ENCODE peak calls at places on chromosomes 3 and 15, in ten cellular contexts. O, E, X, Z, R, B, H, C, Y and S are unnamed samples.

GRCh38 chr3:46675426-46675825 is 18.1 kb downstream of the ALS2CL start:
- DNase-seq in C (no peak), H (no peak), R (no peak), Y (no peak), O (no peak), E (peak), Z (no peak), B (no peak), X (no peak), S (no peak)

GRCh38 chr15:74422370-74422722 is 11.4 kb downstream of the SEMA7A start:
- DNase-seq in X (no peak), O (no peak), C (no peak), H (no peak), Z (no peak), E (no peak), R (no peak), B (no peak), Y (no peak), S (no peak)

GRCh38 chr3:150114873-150115570 is 144.3 kb upstream of the PFN2 start:
- DNase-seq in Z (no peak), E (no peak), H (no peak), O (peak), R (no peak), Y (no peak), B (peak), X (peak), C (no peak), S (no peak)

GRCh38 chr15:70447511-70447910 is 315.8 kb downstream of the UACA start:
- DNase-seq in H (no peak), Z (no peak), O (no peak), B (no peak), C (no peak), X (no peak), E (no peak), R (no peak), Y (no peak), S (no peak)

GRCh38 chr3:27310693-27311092 is 58.5 kb downstream of the NEK10 start:
- DNase-seq in Z (no peak), O (peak), C (no peak), B (no peak), E (no peak), X (no peak), H (no peak), R (no peak), Y (no peak), S (no peak)

GRCh38 chr3:14976317-14976716 is 28.9 kb downstream of the NR2C2 start:
- DNase-seq in C (no peak), E (no peak), R (no peak), Z (no peak), Y (peak), X (no peak), B (no peak), O (no peak), H (no peak), S (no peak)

GRCh38 chr3:18080198-18080689 is 337.8 kb upstream of the TBC1D5 start:
- DNase-seq in H (no peak), O (peak), R (no peak), Y (no peak), E (no peak), B (peak), Z (no peak), C (no peak), X (no peak), S (peak)

GRCh38 chr3:52281980-52282801 is 3.7 kb upstream of the WDR82 start:
- DNase-seq in R (no peak), Y (no peak), O (peak), B (no peak), E (no peak), H (no peak), X (no peak), C (peak), Z (no peak), S (no peak)

GRCh38 chr15:90762109-90762508 is 45.0 kb downstream of the BLM start:
- DNase-seq in R (no peak), H (peak), O (no peak), B (peak), E (no peak), C (no peak), Z (peak), Y (no peak), X (no peak), S (no peak)

GRCh38 chr3:77915341-77915740 is 875.4 kb downstream of the ROBO2 start:
- DNase-seq in B (no peak), Y (no peak), X (no peak), Z (no peak), H (no peak), E (no peak), C (no peak), R (no peak), O (no peak), S (no peak)

GRCh38 chr3:97131476-97131875 is 317.1 kb downstream of the EPHA6 start:
- DNase-seq in Y (no peak), E (no peak), X (no peak), C (no peak), Z (no peak), O (no peak), B (no peak), H (no peak), R (no peak), S (peak)

GRCh38 chr3:76657909-76658308 is 382.0 kb upstream of the ROBO2 start:
- DNase-seq in H (no peak), B (no peak), C (no peak), O (no peak), Y (no peak), R (no peak), X (no peak), E (no peak), Z (no peak), S (no peak)

GRCh38 chr3:154089416-154090115 is 31.6 kb upstream of the ARHGEF26 start:
- DNase-seq in Z (no peak), X (no peak), Y (no peak), B (no peak), C (no peak), O (no peak), E (no peak), R (no peak), H (no peak), S (peak)

GRCh38 chr3:70832035-70832795 is 519.8 kb upstream of the MDFIC2 start:
- DNase-seq in O (peak), C (no peak), Z (no peak), E (no peak), X (no peak), B (peak), H (no peak), R (no peak), Y (peak), S (no peak)

GRCh38 chr3:9248232-9249191 is 934 bp downstream of the SRGAP3 start:
- DNase-seq in X (peak), Y (no peak), O (no peak), E (peak), C (no peak), B (no peak), H (no peak), Z (peak), R (no peak), S (peak)

GRCh38 chr3:15327941-15328340 is 4.4 kb downstream of the SH3BP5 start:
- DNase-seq in Y (peak), H (no peak), X (no peak), C (peak), O (peak), R (no peak), E (no peak), Z (peak), B (peak), S (no peak)

GRCh38 chr15:64693134-64693533 is 82.3 kb downstream of the RBPMS2 start:
- DNase-seq in H (peak), X (no peak), C (no peak), B (peak), O (peak), Z (peak), Y (no peak), E (no peak), R (no peak), S (no peak)

GRCh38 chr15:93058128-93058527 is 30.9 kb downstream of the RGMA start:
- DNase-seq in O (no peak), B (no peak), E (no peak), Z (no peak), X (no peak), C (no peak), H (no peak), Y (no peak), R (no peak), S (no peak)

GRCh38 chr15:70212288-70212962 is 114.7 kb upstream of the TLE3 start:
- DNase-seq in Z (no peak), X (no peak), R (no peak), Y (no peak), B (no peak), E (no peak), H (no peak), C (no peak), O (no peak), S (no peak)

GRCh38 chr3:105747056-105747455 is 121.8 kb downstream of the CBLB start:
- DNase-seq in X (no peak), Z (no peak), E (no peak), R (no peak), C (no peak), O (peak), H (no peak), B (peak), Y (peak), S (no peak)

GRCh38 chr3:73734376-73734775 is 109.6 kb upstream of the PDZRN3 start:
- DNase-seq in Z (no peak), H (no peak), X (no peak), R (no peak), Y (no peak), B (no peak), O (no peak), E (no peak), C (no peak), S (no peak)

GRCh38 chr3:187012609-187013051 is 82.3 kb downstream of the ST6GAL1 start:
- DNase-seq in R (no peak), E (no peak), X (no peak), B (peak), O (peak), Y (peak), H (peak), C (peak), Z (peak), S (no peak)

GRCh38 chr3:173275740-173276139 is 121.8 kb upstream of the NLGN1 start:
- DNase-seq in H (no peak), E (no peak), X (no peak), Y (no peak), O (no peak), B (no peak), R (peak), C (no peak), Z (no peak), S (no peak)